ENCODE peak calls at places on chromosome 16, in nine cellular contexts. E is AG09309; L is bronchial epithelial cell; Q is body of pancreas; T is OCI-LY7; G is stimulated activated CD4-positive, alpha-beta T cell treated with anti-CD3 and anti-CD28 coated beads, Interleukin-1b, Interleukin-23, amount 100 ng/mL, for 24 hours; V is OCI-M1; Y is NCI-H1694 treated with DMSO at 0.1 percent for 48 hours; B is germinal center. M is an unnamed sample.

GRCh38 chr16:31071861-31072260 is 2.2 kb downstream of the ZNF668 start:
- DNase-seq in E (peak), L (peak), Q (no peak), T (no peak), G (no peak), V (peak), Y (no peak), B (no peak), M (peak)

GRCh38 chr16:54280751-54281150 is 5.8 kb downstream of the IRX3 start:
- DNase-seq in E (no peak), L (peak), Q (no peak), T (no peak), G (no peak), V (no peak), Y (no peak), B (no peak), M (no peak)

GRCh38 chr16:77922355-77922754 is 100.0 kb upstream of the CLEC3A start:
- DNase-seq in E (no peak), L (no peak), Q (no peak), T (no peak), G (no peak), V (no peak), Y (no peak), B (no peak), M (no peak)

GRCh38 chr16:66660422-66661209 is 35.9 kb downstream of the CMTM4 start:
- DNase-seq in E (peak), L (peak), Q (peak), T (no peak), G (no peak), V (peak), Y (peak), B (no peak), M (peak)

GRCh38 chr16:49552273-49552928 is 178.8 kb downstream of the C16orf78 start:
- DNase-seq in E (no peak), L (no peak), Q (no peak), T (no peak), G (no peak), V (no peak), Y (no peak), B (no peak), M (no peak)

GRCh38 chr16:87563022-87563421 is 39.3 kb upstream of the JPH3 start:
- DNase-seq in E (no peak), L (no peak), Q (no peak), T (no peak), G (no peak), V (no peak), Y (no peak), B (no peak), M (no peak)

GRCh38 chr16:10950393-10950792 is 6.0 kb downstream of the CLEC16A start:
- DNase-seq in E (no peak), L (peak), Q (no peak), T (no peak), G (no peak), V (no peak), Y (no peak), B (no peak), M (no peak)

GRCh38 chr16:28486266-28486665 is 5.6 kb downstream of the CLN3 start:
- DNase-seq in E (no peak), L (no peak), Q (no peak), T (no peak), G (no peak), V (no peak), Y (no peak), B (no peak), M (no peak)

GRCh38 chr16:61324044-61324443 is 712.2 kb downstream of the CDH8 start:
- DNase-seq in E (no peak), L (no peak), Q (no peak), T (no peak), G (no peak), V (no peak), Y (no peak), B (no peak), M (no peak)

GRCh38 chr16:53414381-53414780 is 19.9 kb upstream of the RBL2 start:
- DNase-seq in E (no peak), L (no peak), Q (no peak), T (no peak), G (no peak), V (no peak), Y (no peak), B (no peak), M (no peak)

GRCh38 chr16:15641753-15642556 is 999 bp downstream of the MARF1 start:
- DNase-seq in E (no peak), L (peak), Q (no peak), T (peak), G (no peak), V (peak), Y (no peak), B (no peak), M (no peak)

GRCh38 chr16:58533751-58534470 is 18.6 kb downstream of the SETD6 start:
- DNase-seq in E (no peak), L (no peak), Q (no peak), T (no peak), G (no peak), V (no peak), Y (no peak), B (no peak), M (no peak)

GRCh38 chr16:85136213-85136704 is 24.0 kb upstream of the CIBAR2 start:
- DNase-seq in E (no peak), L (no peak), Q (no peak), T (peak), G (no peak), V (peak), Y (no peak), B (no peak), M (no peak)

GRCh38 chr16:87538594-87538993 is 45.8 kb upstream of the ZCCHC14 start:
- DNase-seq in E (peak), L (no peak), Q (no peak), T (no peak), G (no peak), V (no peak), Y (no peak), B (no peak), M (peak)

GRCh38 chr16:25501530-25502255 is 190.1 kb upstream of the HS3ST4 start:
- DNase-seq in E (no peak), L (no peak), Q (no peak), T (no peak), G (no peak), V (peak), Y (no peak), B (no peak), M (no peak)

GRCh38 chr16:30958164-30959083 is 870 bp downstream of the SETD1A start:
- DNase-seq in E (no peak), L (no peak), Q (peak), T (peak), G (no peak), V (peak), Y (no peak), B (peak), M (peak)

GRCh38 chr16:88287219-88287618 is 95.5 kb upstream of the ZNF469 start:
- DNase-seq in E (no peak), L (no peak), Q (peak), T (peak), G (no peak), V (peak), Y (no peak), B (no peak), M (no peak)

GRCh38 chr16:66911112-66911511 is 7.6 kb downstream of the CDH16 start:
- DNase-seq in E (no peak), L (peak), Q (no peak), T (no peak), G (no peak), V (no peak), Y (no peak), B (no peak), M (no peak)

GRCh38 chr16:25005445-25006306 is 9.5 kb downstream of the ARHGAP17 start:
- DNase-seq in E (no peak), L (peak), Q (no peak), T (no peak), G (no peak), V (peak), Y (no peak), B (no peak), M (no peak)

GRCh38 chr16:3671424-3671823 is 16.9 kb downstream of the DNASE1 start:
- DNase-seq in E (no peak), L (no peak), Q (no peak), T (no peak), G (no peak), V (no peak), Y (no peak), B (no peak), M (no peak)

GRCh38 chr16:87325480-87325879 is 8.3 kb upstream of the C16orf95 start:
- DNase-seq in E (no peak), L (no peak), Q (no peak), T (no peak), G (no peak), V (no peak), Y (no peak), B (no peak), M (no peak)

GRCh38 chr16:88977028-88977844 is at the start of gene CBFA2T3:
- DNase-seq in E (no peak), L (no peak), Q (no peak), T (peak), G (no peak), V (peak), Y (no peak), B (peak), M (no peak)

GRCh38 chr16:79213214-79213613 is 387.3 kb downstream of the MAF start:
- DNase-seq in E (no peak), L (no peak), Q (no peak), T (no peak), G (no peak), V (no peak), Y (no peak), B (no peak), M (no peak)

GRCh38 chr16:2034695-2035430 is 8.2 kb downstream of the NHERF2 start:
- DNase-seq in E (no peak), L (no peak), Q (no peak), T (no peak), G (no peak), V (no peak), Y (no peak), B (no peak), M (no peak)

GRCh38 chr16:24357511-24357910 is 101.4 kb downstream of the CACNG3 start:
- DNase-seq in E (no peak), L (no peak), Q (no peak), T (no peak), G (no peak), V (no peak), Y (no peak), B (no peak), M (no peak)

GRCh38 chr16:29030086-29030840 is 45.4 kb downstream of the LAT start:
- DNase-seq in E (no peak), L (no peak), Q (no peak), T (no peak), G (no peak), V (no peak), Y (no peak), B (no peak), M (no peak)

GRCh38 chr16:7755347-7755746 is 422.7 kb downstream of the RBFOX1 start:
- DNase-seq in E (no peak), L (no peak), Q (no peak), T (no peak), G (no peak), V (no peak), Y (no peak), B (no peak), M (no peak)

GRCh38 chr16:87664792-87665191 is 62.5 kb downstream of the JPH3 start:
- DNase-seq in E (no peak), L (no peak), Q (no peak), T (no peak), G (no peak), V (no peak), Y (no peak), B (no peak), M (no peak)

GRCh38 chr16:58421529-58421928 is 29.3 kb downstream of the GINS3 start:
- DNase-seq in E (no peak), L (peak), Q (no peak), T (no peak), G (no peak), V (peak), Y (no peak), B (no peak), M (peak)

GRCh38 chr16:84310642-84311041 is 16.0 kb downstream of the WFDC1 start:
- DNase-seq in E (no peak), L (no peak), Q (no peak), T (no peak), G (no peak), V (no peak), Y (no peak), B (no peak), M (no peak)

GRCh38 chr16:77919761-77920415 is 102.5 kb upstream of the CLEC3A start:
- DNase-seq in E (no peak), L (no peak), Q (no peak), T (no peak), G (no peak), V (no peak), Y (no peak), B (no peak), M (no peak)

GRCh38 chr16:11636172-11636721 is 32.0 kb upstream of the SNN start:
- DNase-seq in E (no peak), L (peak), Q (peak), T (no peak), G (no peak), V (no peak), Y (no peak), B (no peak), M (no peak)

GRCh38 chr16:78210305-78210704 is 110.9 kb downstream of the WWOX start:
- DNase-seq in E (no peak), L (peak), Q (no peak), T (no peak), G (no peak), V (no peak), Y (no peak), B (no peak), M (peak)